ENCODE peak calls at places on chromosomes 2 and 18, in ten cellular contexts. N is effector memory CD4-positive, alpha-beta T cell; K is A549; E is body of pancreas; D is right cardiac atrium; C is neuronal stem cell; S is GM23248; M is HepG2; Q is epithelial cell of prostate; X is transverse colon. U is an unnamed sample.

GRCh38 chr2:130864830-130865229 is 28.1 kb downstream of the ARHGEF4 start:
- DNase-seq in N (no peak), K (peak), E (peak), D (peak), C (no peak), S (peak), M (no peak), Q (peak), X (peak), U (peak)

GRCh38 chr2:8534729-8535397 is 147.0 kb upstream of the ID2 start:
- DNase-seq in N (no peak), K (no peak), E (no peak), D (peak), C (no peak), S (peak), M (peak), Q (no peak), X (peak), U (peak)

GRCh38 chr2:43136011-43136799 is 90.2 kb downstream of the ZFP36L2 start:
- DNase-seq in N (no peak), K (no peak), E (no peak), D (no peak), C (no peak), S (no peak), M (no peak), Q (no peak), X (no peak), U (no peak)

GRCh38 chr2:232890896-232891601 is 21.0 kb downstream of the SNORC start:
- DNase-seq in N (no peak), K (no peak), E (peak), D (no peak), C (no peak), S (peak), M (no peak), Q (peak), X (no peak), U (peak)

GRCh38 chr2:241112592-241112991 is 10.5 kb upstream of the MTERF4 start:
- DNase-seq in N (no peak), K (no peak), E (no peak), D (no peak), C (no peak), S (no peak), M (no peak), Q (no peak), X (no peak), U (no peak)

GRCh38 chr2:127514485-127514884 is 11.8 kb downstream of the IWS1 start:
- DNase-seq in N (no peak), K (no peak), E (no peak), D (peak), C (no peak), S (no peak), M (no peak), Q (no peak), X (no peak), U (no peak)

GRCh38 chr2:219644801-219645480 is 17.5 kb downstream of the SLC4A3 start:
- DNase-seq in N (no peak), K (no peak), E (no peak), D (peak), C (no peak), S (no peak), M (no peak), Q (no peak), X (no peak), U (no peak)

GRCh38 chr18:12010187-12010802 is 29.0 kb downstream of the IMPA2 start:
- DNase-seq in N (no peak), K (no peak), E (peak), D (no peak), C (no peak), S (no peak), M (no peak), Q (no peak), X (peak), U (no peak)

GRCh38 chr2:216498418-216499413 is at the start of gene RPL37A:
- DNase-seq in N (peak), K (peak), E (peak), D (peak), C (peak), S (peak), M (peak), Q (peak), X (peak), U (peak)

GRCh38 chr2:238345286-238345968 is 25.1 kb downstream of the TRAF3IP1 start:
- DNase-seq in N (no peak), K (no peak), E (no peak), D (peak), C (no peak), S (no peak), M (no peak), Q (no peak), X (no peak), U (no peak)

GRCh38 chr2:119028327-119029174 is 86.6 kb downstream of the MARCO start:
- DNase-seq in N (no peak), K (peak), E (peak), D (no peak), C (no peak), S (peak), M (peak), Q (no peak), X (peak), U (peak)

GRCh38 chr18:34219651-34220050 is 5.1 kb downstream of the NOL4 start:
- DNase-seq in N (no peak), K (no peak), E (no peak), D (no peak), C (no peak), S (no peak), M (no peak), Q (no peak), X (no peak), U (no peak)

GRCh38 chr2:49240608-49241007 is 86.3 kb upstream of the FSHR start:
- DNase-seq in N (no peak), K (peak), E (no peak), D (no peak), C (no peak), S (no peak), M (peak), Q (no peak), X (no peak), U (no peak)

GRCh38 chr2:96867756-96868554 is 1.9 kb downstream of the SEMA4C start:
- DNase-seq in N (peak), K (no peak), E (no peak), D (peak), C (no peak), S (peak), M (no peak), Q (no peak), X (no peak), U (no peak)

GRCh38 chr18:354003-354402 is 86.2 kb upstream of the THOC1 start:
- DNase-seq in N (no peak), K (no peak), E (no peak), D (no peak), C (no peak), S (peak), M (no peak), Q (no peak), X (no peak), U (peak)

GRCh38 chr2:126971481-126972271 is 73.0 kb downstream of the TEX51 start:
- DNase-seq in N (peak), K (peak), E (peak), D (peak), C (peak), S (peak), M (peak), Q (no peak), X (peak), U (peak)

GRCh38 chr2:72130671-72131360 is 16.8 kb downstream of the CYP26B1 start:
- DNase-seq in N (no peak), K (no peak), E (peak), D (no peak), C (no peak), S (no peak), M (no peak), Q (no peak), X (no peak), U (no peak)

GRCh38 chr2:32986480-32986879 is 39.7 kb downstream of the LTBP1 start:
- DNase-seq in N (no peak), K (no peak), E (no peak), D (no peak), C (no peak), S (no peak), M (no peak), Q (no peak), X (no peak), U (no peak)

GRCh38 chr18:74399225-74399887 is 57.8 kb downstream of the DIPK1C start:
- DNase-seq in N (no peak), K (no peak), E (no peak), D (peak), C (no peak), S (no peak), M (no peak), Q (no peak), X (no peak), U (no peak)

GRCh38 chr2:69589973-69590652 is 53.4 kb downstream of the AAK1 start:
- DNase-seq in N (no peak), K (no peak), E (no peak), D (no peak), C (peak), S (peak), M (no peak), Q (no peak), X (no peak), U (no peak)
- H3K27ac ChIP-seq in N (no peak), K (no peak), E (no peak), D (peak), C (peak), S (peak), M (no peak), Q (no peak), X (no peak), U (no peak)

GRCh38 chr2:27888790-27889189 is 1.4 kb downstream of the RBKS start:
- DNase-seq in N (no peak), K (no peak), E (no peak), D (no peak), C (no peak), S (peak), M (no peak), Q (no peak), X (no peak), U (no peak)
- H3K27ac ChIP-seq in N (no peak), K (peak), E (no peak), D (no peak), C (no peak), S (peak), M (no peak), Q (no peak), X (peak), U (no peak)

DNA sequence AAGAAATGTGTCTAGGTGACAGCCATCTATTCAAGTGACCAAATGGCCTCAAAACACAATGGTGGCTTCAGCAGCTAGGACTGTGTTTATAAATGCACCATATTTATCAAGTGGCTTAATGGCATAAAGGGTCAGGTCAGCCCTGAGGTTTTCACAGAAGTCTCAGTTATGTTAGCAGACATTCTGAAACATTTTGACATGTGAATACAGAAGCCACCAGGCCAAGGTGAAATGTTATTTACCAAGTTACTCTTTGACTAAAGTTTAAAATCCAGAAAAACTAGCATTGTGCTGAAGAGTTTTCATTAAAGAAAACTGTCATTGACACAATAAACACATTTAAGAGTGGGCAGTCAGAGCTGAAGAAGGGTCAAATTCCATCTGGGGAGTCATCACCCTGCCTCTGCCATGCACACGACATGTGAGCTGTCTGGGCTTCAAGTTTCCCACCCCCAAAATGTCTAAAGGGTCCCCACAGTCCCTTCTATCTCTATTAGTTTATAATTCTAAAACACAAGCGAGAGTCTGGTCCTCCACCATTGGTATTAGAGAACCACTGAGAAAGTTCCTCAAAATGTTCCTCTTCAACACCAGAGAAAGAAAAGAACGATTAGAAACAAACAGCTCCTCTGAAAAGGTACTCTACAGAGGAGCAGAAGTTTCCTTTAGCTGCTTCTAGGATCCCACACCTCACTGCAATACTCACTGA is 77.5 kb upstream of the FZD5 start:
- DNase-seq in N (no peak), K (no peak), E (no peak), D (no peak), C (no peak), S (no peak), M (peak), Q (no peak), X (no peak), U (no peak)
- H3K27ac ChIP-seq in N (no peak), K (peak), E (peak), D (no peak), C (peak), S (no peak), M (peak), Q (peak), X (peak), U (no peak)

DNA sequence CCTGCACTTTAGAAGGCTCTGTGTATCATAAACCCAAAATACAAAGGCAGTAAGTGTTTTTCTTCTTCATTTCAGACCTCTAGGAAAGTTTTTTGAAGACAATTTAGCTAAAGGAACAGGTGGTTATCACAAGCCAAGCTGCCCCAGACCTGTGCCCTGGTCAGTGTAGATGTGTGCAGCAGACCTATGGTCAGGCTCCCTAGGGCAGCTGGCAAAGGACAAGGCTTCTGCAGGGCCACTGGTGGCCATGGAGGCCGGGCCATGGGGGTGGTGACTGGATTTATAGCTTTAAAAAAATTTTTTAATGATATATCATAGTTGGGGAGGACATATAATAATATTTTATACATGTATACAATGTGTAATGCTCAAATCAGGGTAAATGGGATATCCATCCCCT is 18.8 kb downstream of the LPIN2 start:
- DNase-seq in N (no peak), K (no peak), E (no peak), D (no peak), C (no peak), S (no peak), M (no peak), Q (no peak), X (no peak), U (no peak)
- H3K27ac ChIP-seq in N (no peak), K (no peak), E (no peak), D (no peak), C (no peak), S (no peak), M (no peak), Q (no peak), X (no peak), U (no peak)

DNA sequence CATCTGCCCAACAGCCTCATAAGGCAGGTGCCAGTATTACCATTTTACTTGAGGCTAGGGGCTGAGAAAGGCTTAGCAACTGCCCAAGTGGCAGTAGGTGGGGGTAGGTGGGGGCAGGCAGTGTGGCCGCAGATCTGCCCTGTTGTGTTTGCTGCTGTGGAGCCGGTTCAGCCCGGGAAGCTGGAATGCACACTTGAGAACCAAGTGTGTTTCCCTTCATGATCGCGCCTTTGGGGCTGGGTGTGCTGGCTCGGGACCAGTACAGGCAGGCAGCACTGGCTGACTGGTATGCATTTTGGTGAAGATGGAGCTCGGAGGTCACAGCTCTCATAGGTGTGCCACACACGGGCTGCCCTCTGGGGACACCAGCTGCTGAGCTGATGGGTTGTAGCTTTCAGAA is 85.1 kb downstream of the CABLES1 start:
- DNase-seq in N (no peak), K (no peak), E (no peak), D (no peak), C (no peak), S (no peak), M (no peak), Q (no peak), X (no peak), U (no peak)
- H3K27ac ChIP-seq in N (no peak), K (no peak), E (no peak), D (no peak), C (no peak), S (no peak), M (no peak), Q (no peak), X (no peak), U (no peak)

GRCh38 chr2:178155524-178155923 is 38.8 kb upstream of the OSBPL6 start:
- DNase-seq in N (no peak), K (no peak), E (no peak), D (no peak), C (no peak), S (no peak), M (no peak), Q (no peak), X (no peak), U (no peak)

GRCh38 chr2:178152033-178152432 is 39.8 kb downstream of the RBM45 start:
- DNase-seq in N (no peak), K (peak), E (no peak), D (no peak), C (no peak), S (peak), M (peak), Q (no peak), X (no peak), U (no peak)

GRCh38 chr2:178152542-178152941 is 40.3 kb downstream of the RBM45 start:
- DNase-seq in N (no peak), K (no peak), E (no peak), D (no peak), C (no peak), S (no peak), M (no peak), Q (no peak), X (no peak), U (no peak)

GRCh38 chr2:178157574-178157973 is 36.7 kb upstream of the OSBPL6 start:
- DNase-seq in N (no peak), K (no peak), E (no peak), D (no peak), C (no peak), S (no peak), M (no peak), Q (no peak), X (no peak), U (no peak)

GRCh38 chr2:178152977-178153376 is 40.7 kb downstream of the RBM45 start:
- DNase-seq in N (no peak), K (no peak), E (no peak), D (no peak), C (no peak), S (no peak), M (no peak), Q (no peak), X (no peak), U (no peak)
- H3K27ac ChIP-seq in N (no peak), K (no peak), E (no peak), D (no peak), C (no peak), S (no peak), M (no peak), Q (no peak), X (no peak), U (no peak)

DNA sequence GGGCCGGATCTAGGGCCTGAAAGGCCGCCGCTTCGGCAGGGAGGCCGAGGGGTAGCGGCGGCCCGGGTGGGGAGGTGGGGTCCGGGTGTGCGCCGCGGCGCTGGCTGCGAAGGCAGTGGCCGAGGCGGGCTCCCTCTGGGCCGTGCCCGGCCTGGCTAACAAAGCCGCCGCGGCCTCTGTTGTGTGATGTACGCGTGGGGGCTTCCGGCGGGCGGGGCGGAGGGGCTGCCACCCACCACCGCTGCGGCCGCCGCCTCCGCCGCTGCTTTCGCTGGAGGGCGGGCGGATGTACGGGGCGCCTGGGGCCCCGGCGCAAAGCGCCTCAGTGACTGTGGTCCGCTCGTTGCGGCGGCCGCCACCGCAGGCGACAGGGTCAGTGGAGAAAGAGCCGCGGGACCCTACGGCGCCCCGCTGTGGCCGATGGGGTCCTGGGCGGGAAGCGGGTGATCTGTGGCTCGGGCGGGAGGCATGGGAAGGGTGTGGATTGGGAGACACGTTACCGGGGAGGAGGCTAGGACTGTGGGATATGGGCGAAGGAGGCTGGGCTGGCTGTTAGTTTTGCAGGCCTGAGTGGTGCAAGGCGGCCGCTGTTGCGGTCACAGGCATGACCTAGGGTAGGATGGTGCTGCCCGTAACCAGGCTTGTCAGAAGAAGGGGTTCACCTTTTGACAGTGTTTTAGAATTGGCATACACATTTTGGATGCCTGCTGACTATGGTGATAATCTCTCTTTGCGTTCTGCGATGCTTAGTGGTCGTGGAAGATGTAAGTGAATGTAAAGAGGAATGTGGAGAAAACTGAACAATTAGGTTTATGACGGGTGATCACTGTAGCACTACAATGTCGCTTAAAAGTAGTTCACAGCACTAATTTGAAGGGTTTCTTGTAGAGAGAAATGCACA is 662 bp downstream of the BZW1 start:
- DNase-seq in N (peak), K (peak), E (peak), D (peak), C (peak), S (peak), M (peak), Q (no peak), X (peak), U (peak)
- H3K27ac ChIP-seq in N (peak), K (peak), E (peak), D (peak), C (peak), S (peak), M (peak), Q (peak), X (peak), U (peak)

GRCh38 chr2:148350211-148350610 is 294.3 kb upstream of the EPC2 start:
- DNase-seq in N (no peak), K (no peak), E (no peak), D (no peak), C (no peak), S (no peak), M (no peak), Q (no peak), X (no peak), U (no peak)
- H3K27ac ChIP-seq in N (no peak), K (no peak), E (no peak), D (no peak), C (no peak), S (no peak), M (no peak), Q (no peak), X (no peak), U (no peak)

DNA sequence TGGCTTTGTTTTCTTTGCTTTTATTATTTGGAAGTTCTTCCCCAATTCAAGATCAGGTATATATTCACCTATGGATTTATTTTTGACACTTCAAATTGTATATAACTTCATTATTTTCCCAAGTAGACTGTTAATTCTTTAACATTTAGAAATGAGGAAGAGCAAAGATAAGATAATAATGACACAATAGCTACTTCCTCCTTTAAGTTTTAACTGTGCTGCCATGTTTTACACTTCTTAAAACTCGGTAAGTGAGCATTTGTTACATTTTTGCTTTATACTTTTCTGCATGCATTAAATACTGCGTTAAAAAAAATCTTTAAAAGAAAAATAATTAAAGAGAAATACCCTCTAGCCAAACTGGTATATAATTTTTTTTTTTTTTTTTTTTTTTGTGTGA is 32.5 kb downstream of the SLC66A3 start:
- DNase-seq in N (no peak), K (no peak), E (no peak), D (no peak), C (no peak), S (no peak), M (no peak), Q (no peak), X (no peak), U (no peak)
- H3K27ac ChIP-seq in N (no peak), K (no peak), E (no peak), D (no peak), C (no peak), S (peak), M (no peak), Q (peak), X (no peak), U (no peak)

GRCh38 chr18:55280515-55280914 is 307.5 kb downstream of the TCF4 start:
- DNase-seq in N (no peak), K (no peak), E (no peak), D (no peak), C (no peak), S (no peak), M (no peak), Q (no peak), X (no peak), U (no peak)

GRCh38 chr18:55269632-55270031 is 310.4 kb upstream of the CCDC68 start:
- DNase-seq in N (no peak), K (no peak), E (no peak), D (no peak), C (no peak), S (peak), M (no peak), Q (no peak), X (no peak), U (no peak)

GRCh38 chr18:55272510-55273243 is 313.4 kb upstream of the CCDC68 start:
- DNase-seq in N (no peak), K (no peak), E (no peak), D (peak), C (no peak), S (peak), M (no peak), Q (no peak), X (no peak), U (no peak)

GRCh38 chr18:55275042-55275897 is 312.7 kb downstream of the TCF4 start:
- DNase-seq in N (no peak), K (peak), E (no peak), D (peak), C (no peak), S (peak), M (no peak), Q (no peak), X (no peak), U (no peak)
- H3K27ac ChIP-seq in N (no peak), K (no peak), E (no peak), D (no peak), C (no peak), S (peak), M (no peak), Q (no peak), X (no peak), U (no peak)